ENCODE peak calls at places on chromosome 17, in four cellular contexts. E, G, T and O are unnamed samples.

GRCh38 chr17:43717913-43718312 is 40.7 kb downstream of the SOST start:
- DNase-seq in E (no peak), T (no peak), G (no peak), O (no peak)

GRCh38 chr17:80195671-80196529 is 24.2 kb downstream of the SGSH start:
- DNase-seq in T (peak), G (no peak), E (no peak), O (no peak)

GRCh38 chr17:66951605-66951953 is 12.9 kb upstream of the CACNG4 start:
- DNase-seq in G (no peak), E (no peak), T (no peak), O (no peak)

GRCh38 chr17:19247423-19247822 is 10.3 kb downstream of the EPN2 start:
- DNase-seq in T (no peak), E (no peak), G (no peak), O (no peak)

GRCh38 chr17:31780436-31780835 is 78.6 kb downstream of the COPRS start:
- DNase-seq in E (no peak), T (no peak), G (no peak), O (no peak)

GRCh38 chr17:78109489-78109761 is 19.1 kb downstream of the TMC6 start:
- DNase-seq in G (no peak), E (no peak), T (no peak), O (no peak)

GRCh38 chr17:73713136-73713535 is 68.9 kb upstream of the SDK2 start:
- DNase-seq in G (no peak), T (no peak), E (no peak), O (no peak)

GRCh38 chr17:29846298-29846697 is 83.7 kb downstream of the SSH2 start:
- DNase-seq in T (no peak), G (no peak), E (no peak), O (no peak)

GRCh38 chr17:81870978-81871386 is at the start of gene ARHGDIA:
- DNase-seq in T (peak), E (no peak), G (no peak), O (no peak)

GRCh38 chr17:9409026-9409425 is 166.6 kb downstream of the STX8 start:
- DNase-seq in E (no peak), G (no peak), T (no peak), O (no peak)
- TF ChIP-seq POLR2A in E (no peak), G (no peak), T (no peak), O (no peak)

GRCh38 chr17:71633391-71633849 is 487.4 kb upstream of the SOX9 start:
- DNase-seq in G (no peak), T (no peak), E (no peak), O (no peak)
- H3K27ac ChIP-seq in G (no peak), T (no peak), E (no peak), O (no peak)

GRCh38 chr17:4788159-4788806 is 481 bp upstream of the GLTPD2 start:
- DNase-seq in E (no peak), G (no peak), T (no peak), O (no peak)

GRCh38 chr17:4788807-4789700 is at the start of gene GLTPD2:
- DNase-seq in G (no peak), T (no peak), E (no peak), O (peak)

GRCh38 chr17:4790705-4791088 is 1.9 kb downstream of the GLTPD2 start:
- DNase-seq in T (no peak), E (no peak), G (no peak), O (no peak)

GRCh38 chr17:4789701-4789950 is 862 bp downstream of the GLTPD2 start:
- DNase-seq in E (no peak), G (no peak), T (no peak), O (no peak)

DNA sequence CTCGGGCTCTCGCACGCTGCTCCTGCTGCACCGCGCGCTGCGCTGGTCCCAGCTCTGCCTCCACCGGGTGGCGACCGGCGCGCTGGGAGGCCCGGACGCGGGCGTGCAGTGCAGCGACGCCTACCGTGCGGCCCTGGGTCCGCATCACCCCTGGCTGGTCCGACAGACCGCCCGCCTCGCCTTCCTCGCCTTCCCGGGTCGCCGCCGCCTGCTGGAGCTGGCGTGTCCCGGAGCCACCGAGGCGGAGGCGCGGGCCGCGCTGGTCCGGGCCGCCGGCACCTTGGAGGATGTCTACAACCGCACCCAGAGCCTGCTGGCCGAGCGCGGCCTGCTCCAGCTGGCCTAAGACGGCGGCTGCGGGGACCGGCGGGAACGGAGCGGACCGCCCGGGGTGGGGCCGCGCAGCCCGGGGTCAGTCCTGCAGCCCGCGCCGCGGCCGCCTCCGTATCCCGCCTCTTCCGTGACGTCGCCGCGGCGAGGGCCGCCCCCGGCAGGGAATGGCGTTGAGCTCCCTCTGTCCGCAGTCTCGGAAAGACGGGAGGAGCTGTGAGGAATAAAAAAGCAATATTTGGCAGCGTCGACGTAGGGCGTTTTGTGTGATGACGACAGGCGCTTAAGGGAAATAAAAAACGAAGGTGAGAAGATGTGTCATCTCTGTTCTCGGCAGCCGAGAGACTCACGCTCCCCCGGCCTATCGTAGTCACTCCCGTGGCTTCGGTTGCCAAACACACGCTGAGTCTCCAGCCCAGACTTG is 1.4 kb downstream of the GLTPD2 start:
- DNase-seq in T (peak), E (peak), G (peak), O (peak)
- TF ChIP-seq POLR2A in T (peak), E (no peak), G (peak), O (peak)

GRCh38 chr17:28071179-28071578 is 28.7 kb downstream of the NLK start:
- DNase-seq in T (no peak), E (no peak), G (no peak), O (no peak)

GRCh38 chr17:28065706-28066105 is 23.2 kb downstream of the NLK start:
- DNase-seq in T (no peak), G (no peak), E (no peak), O (no peak)
- H3K27ac ChIP-seq in T (no peak), G (no peak), E (no peak), O (no peak)

GRCh38 chr17:38892083-38892482 is 22.2 kb downstream of the LASP1 start:
- DNase-seq in T (no peak), G (no peak), E (no peak), O (no peak)

GRCh38 chr17:38890410-38890746 is 20.5 kb downstream of the LASP1 start:
- DNase-seq in G (no peak), E (no peak), T (no peak), O (no peak)

GRCh38 chr17:38888842-38889241 is 19.0 kb downstream of the LASP1 start:
- DNase-seq in E (no peak), T (no peak), G (no peak), O (no peak)

GRCh38 chr17:38891441-38891840 is 21.6 kb downstream of the LASP1 start:
- DNase-seq in E (no peak), T (no peak), G (no peak), O (no peak)

GRCh38 chr17:38889745-38890409 is 20.0 kb downstream of the LASP1 start:
- DNase-seq in T (no peak), E (no peak), G (no peak), O (no peak)
- TF ChIP-seq POLR2A in T (no peak), E (no peak), G (no peak), O (no peak)

GRCh38 chr17:2084129-2084765 is 29.3 kb downstream of the HIC1 start:
- DNase-seq in E (peak), T (peak), G (no peak), O (no peak)

GRCh38 chr17:2083613-2084128 is 28.8 kb downstream of the HIC1 start:
- DNase-seq in E (no peak), G (no peak), T (peak), O (no peak)

GRCh38 chr17:2085648-2085949 is 30.7 kb downstream of the HIC1 start:
- DNase-seq in E (no peak), G (no peak), T (peak), O (no peak)

GRCh38 chr17:2086306-2086705 is 31.4 kb downstream of the HIC1 start:
- DNase-seq in E (no peak), G (no peak), T (no peak), O (no peak)

DNA sequence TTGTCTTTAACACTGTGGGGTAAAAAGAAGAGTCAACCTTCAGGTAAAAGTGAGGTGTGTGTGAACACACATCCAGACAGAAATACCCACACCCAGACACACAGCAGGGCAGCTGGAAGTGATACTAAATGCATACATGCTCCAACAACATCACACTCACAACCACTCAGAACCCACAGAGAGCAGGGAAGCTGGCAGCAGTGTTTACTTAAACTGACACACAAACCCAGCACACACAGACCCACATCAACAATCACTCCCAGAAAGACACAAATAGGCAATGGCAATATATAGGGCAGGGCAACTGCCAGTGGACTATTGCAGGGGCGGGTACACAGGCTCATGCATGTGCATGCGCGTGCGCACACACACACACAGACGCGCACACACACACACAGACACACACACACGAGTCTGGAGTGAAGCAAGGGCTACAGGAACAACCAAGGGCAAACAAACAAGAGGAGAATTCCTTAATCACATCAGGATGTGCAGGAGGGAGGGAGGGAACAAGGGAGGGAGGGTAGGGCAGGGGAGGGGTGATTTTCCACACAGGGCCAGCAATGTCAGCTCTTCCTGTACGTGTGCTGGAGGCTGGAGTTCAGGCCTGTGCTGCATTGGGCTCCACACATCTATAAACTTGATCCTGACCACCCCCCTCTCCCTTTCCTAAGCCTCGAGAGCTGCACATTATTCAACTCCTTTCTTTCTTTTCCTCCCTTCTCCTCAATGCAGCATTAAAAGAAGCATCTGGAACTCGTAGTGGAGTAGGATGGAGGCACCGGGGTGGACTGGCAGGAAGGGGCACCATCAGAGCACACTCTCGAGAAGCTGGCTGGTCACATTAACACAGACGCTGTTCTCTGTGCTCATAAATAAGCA is 30.1 kb downstream of the HIC1 start:
- DNase-seq in T (peak), E (peak), G (no peak), O (no peak)
- H3K27ac ChIP-seq in T (peak), E (peak), G (peak), O (peak)

GRCh38 chr17:40516581-40517285 is 15.3 kb upstream of the TNS4 start:
- DNase-seq in E (no peak), G (no peak), T (no peak), O (no peak)
- TF ChIP-seq POLR2A in E (no peak), G (no peak), T (no peak), O (no peak)

DNA sequence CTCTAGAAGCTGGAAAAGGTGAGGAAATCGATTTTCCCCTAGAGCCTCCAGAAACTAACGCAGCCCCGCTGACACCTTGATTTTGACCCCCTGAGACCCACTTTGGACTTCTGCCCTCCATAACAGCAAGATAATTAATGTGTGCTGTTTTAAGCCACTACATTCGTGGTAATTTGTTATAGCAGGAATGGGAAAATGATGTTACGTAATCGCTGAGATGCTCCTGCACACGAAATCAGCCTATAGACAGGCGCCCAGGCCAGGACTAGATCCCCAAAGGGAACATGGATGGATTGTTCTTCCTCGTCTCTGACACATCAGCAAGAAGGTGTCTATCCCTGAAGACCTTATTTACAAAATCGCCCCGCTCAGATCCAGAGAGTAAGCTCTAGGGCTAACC is 1.4 kb upstream of the MYOCD start:
- DNase-seq in E (no peak), G (no peak), T (no peak), O (no peak)
- H3K27ac ChIP-seq in E (no peak), G (peak), T (no peak), O (no peak)

DNA sequence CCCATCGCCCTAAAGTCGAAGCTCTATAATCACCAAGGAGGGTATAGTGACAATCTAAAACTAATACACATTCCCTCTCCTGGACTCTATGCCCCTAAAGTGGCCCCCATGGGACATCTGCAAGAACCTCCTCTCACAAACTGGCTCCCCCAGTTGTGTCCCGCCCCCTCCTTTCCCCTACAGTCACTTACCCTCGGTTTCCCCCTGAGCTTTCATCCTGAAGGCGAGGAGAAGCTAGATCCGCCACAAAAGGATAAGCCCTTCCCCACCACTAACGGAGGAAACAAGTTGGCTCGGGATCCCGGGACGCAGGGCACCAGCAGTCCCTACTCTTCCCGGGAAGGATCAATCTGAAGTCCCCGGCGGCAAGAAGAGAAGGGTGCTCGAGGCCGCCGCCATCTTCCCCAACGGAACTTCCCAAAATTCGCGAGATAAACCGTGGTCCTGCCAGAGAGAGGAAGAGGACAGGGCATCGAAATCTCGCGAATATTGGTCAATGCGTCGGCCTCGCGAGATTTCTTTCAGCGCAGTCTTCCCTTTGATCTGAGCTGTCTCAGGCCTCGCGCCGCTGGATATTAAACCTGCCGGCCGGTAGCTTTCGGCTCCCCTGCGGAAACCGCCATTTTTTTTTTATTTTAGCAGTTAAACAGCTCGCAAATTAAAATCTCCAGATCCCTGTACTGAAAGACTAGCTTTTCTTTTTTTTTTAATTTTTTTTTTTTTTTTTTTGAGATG is at the start of gene MED1:
- DNase-seq in G (peak), E (peak), T (peak), O (peak)
- TF ChIP-seq POLR2A in G (no peak), E (no peak), T (peak), O (peak)